ENCODE peak calls at places on chromosomes 6 and 20, in nine cellular contexts. L is neural progenitor cell; I is DND-41; T is CD8-positive, alpha-beta T cell; H is tibial nerve; W is ovary; S is heart left ventricle; J is K562; X is astrocyte. C is an unnamed sample.

GRCh38 chr6:166258854-166259276 is 49.3 kb downstream of the PRR18 start:
- DNase-seq in S (no peak), L (no peak), H (peak; percentile 36), T (peak; percentile 29), W (no peak), J (peak; percentile 58), X (no peak), I (peak; percentile 60), C (peak; percentile 74)

GRCh38 chr6:12266571-12266970 is 23.6 kb upstream of the EDN1 start:
- DNase-seq in X (peak; percentile 85), I (no peak), W (no peak), S (no peak), L (no peak), H (no peak), J (no peak), T (no peak), C (no peak)

GRCh38 chr6:34583461-34583860 is 27.3 kb upstream of the SPDEF start:
- DNase-seq in J (no peak), W (no peak), H (no peak), I (no peak), L (no peak), T (no peak), X (no peak), S (no peak), C (no peak)

GRCh38 chr6:87731818-87732661 is 30.0 kb upstream of the AKIRIN2 start:
- DNase-seq in L (no peak), S (peak; percentile 76), W (peak; percentile 87), X (peak; percentile 91), H (peak; percentile 97), J (peak; percentile 71), I (peak; percentile 50), T (no peak), C (peak; percentile 92)

GRCh38 chr20:38692436-38693411 is 31.6 kb upstream of the SLC32A1 start:
- DNase-seq in L (peak; percentile 95), X (peak; percentile 36), I (peak; percentile 80), T (no peak), J (peak; percentile 86), S (peak; percentile 20), W (peak; percentile 40), H (peak; percentile 42), C (peak; percentile 31)

GRCh38 chr6:168968228-168968627 is 285.4 kb downstream of the THBS2 start:
- DNase-seq in X (peak; percentile 92), W (peak; percentile 26), I (peak; percentile 53), H (peak; percentile 69), S (no peak), T (no peak), J (peak; percentile 17), L (peak; percentile 7), C (peak; percentile 38)

GRCh38 chr6:161271343-161272019 is 2.4 kb downstream of the AGPAT4 start:
- DNase-seq in I (no peak), X (no peak), T (no peak), H (no peak), S (no peak), J (peak; percentile 40), L (peak; percentile 46), W (no peak), C (no peak)

GRCh38 chr6:13927203-13927602 is 2.5 kb downstream of the RNF182 start:
- DNase-seq in L (no peak), T (no peak), J (peak; percentile 69), W (no peak), X (no peak), S (no peak), I (no peak), H (no peak), C (no peak)

GRCh38 chr6:52420668-52421358 is 671 bp downstream of the EFHC1 start:
- DNase-seq in I (no peak), J (peak; percentile 47), S (no peak), X (peak; percentile 30), T (no peak), W (no peak), H (no peak), L (peak; percentile 50), C (no peak)

GRCh38 chr6:138588805-138589434 is 89.6 kb upstream of the NHSL1 start:
- DNase-seq in I (peak; percentile 65), T (peak; percentile 31), L (peak; percentile 74), S (peak; percentile 60), X (no peak), W (peak; percentile 39), H (peak; percentile 70), J (peak; percentile 82), C (peak; percentile 73)

GRCh38 chr20:45934046-45934586 is 367 bp upstream of the PCIF1 start:
- DNase-seq in H (peak; percentile 44), I (no peak), L (peak; percentile 72), T (no peak), J (peak; percentile 53), X (peak; percentile 24), S (peak; percentile 74), W (peak; percentile 83), C (peak; percentile 57)

GRCh38 chr20:57792386-57793095 is 82.7 kb upstream of the PMEPA1 start:
- DNase-seq in H (no peak), X (peak; percentile 9), W (no peak), S (no peak), T (no peak), L (no peak), J (no peak), I (no peak), C (no peak)

GRCh38 chr20:59664389-59665055 is 60.2 kb downstream of the PHACTR3 start:
- DNase-seq in H (no peak), J (no peak), S (no peak), L (no peak), T (no peak), X (no peak), I (no peak), W (no peak), C (no peak)

GRCh38 chr6:54194067-54194466 is 82.8 kb downstream of the MLIP start:
- DNase-seq in S (no peak), X (peak; percentile 69), I (no peak), J (no peak), L (no peak), H (no peak), W (no peak), T (no peak), C (no peak)
- H3K27ac ChIP-seq in S (peak overlapping the region; percentile 54), X (no peak overlapping the region), I (no peak overlapping the region), J (no peak overlapping the region), L (no peak overlapping the region), H (peak overlapping the region; percentile 74), W (no peak overlapping the region), T (no peak overlapping the region), C (peak overlapping the region; percentile 50)

DNA sequence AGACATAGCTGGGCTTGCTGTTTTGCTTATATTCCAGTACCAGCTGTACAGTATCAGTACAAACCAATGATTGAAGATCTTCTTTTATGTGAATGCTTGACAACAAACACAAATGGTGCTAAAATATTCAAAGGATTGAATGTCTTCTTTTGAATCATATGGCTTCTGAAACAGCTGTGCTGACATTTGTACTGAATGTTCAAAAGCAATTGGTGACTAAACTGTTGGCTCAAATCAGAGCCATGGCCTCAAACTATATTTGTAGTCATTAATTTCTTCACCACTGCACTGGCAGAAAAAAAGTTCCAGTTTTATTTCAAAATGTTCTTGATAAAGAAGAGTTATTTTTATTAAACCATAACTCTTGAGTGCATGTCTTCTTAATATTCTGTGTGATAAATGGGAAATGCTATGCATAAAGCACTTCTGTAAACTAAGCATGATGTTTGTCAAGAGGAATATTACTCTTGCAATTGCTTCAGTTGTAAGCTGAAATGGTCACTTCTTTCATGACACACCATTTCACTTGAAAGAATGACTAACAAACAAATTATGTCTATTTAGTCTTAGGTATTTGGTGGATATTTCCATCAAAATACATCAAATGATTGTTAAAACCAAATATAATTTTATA is 45.9 kb upstream of the CENPW start:
- DNase-seq in S (no peak), H (no peak), J (no peak), L (no peak), W (no peak), T (no peak), X (no peak), I (no peak), C (no peak)
- TF ChIP-seq CTCF in S (no peak), H (no peak), J (no peak), L (no peak), W (no peak), T (no peak), X (no peak), I (no peak), C (no peak)

GRCh38 chr6:149488815-149489214 is 4.0 kb upstream of the ZC3H12D start:
- DNase-seq in X (no peak), J (no peak), W (no peak), H (no peak), L (no peak), I (no peak), S (no peak), T (no peak), C (no peak)
- H3K27ac ChIP-seq in X (no peak overlapping the region), J (no peak overlapping the region), W (no peak overlapping the region), H (no peak overlapping the region), L (no peak overlapping the region), I (no peak overlapping the region), S (no peak overlapping the region), T (no peak overlapping the region), C (no peak overlapping the region)

GRCh38 chr6:167764713-167765479 is 61.8 kb upstream of the AFDN start:
- DNase-seq in J (no peak), S (no peak), T (no peak), H (no peak), X (no peak), L (no peak), I (no peak), W (no peak), C (no peak)

GRCh38 chr6:167768471-167769215 is 58.1 kb upstream of the AFDN start:
- DNase-seq in W (no peak), H (no peak), L (no peak), J (no peak), S (no peak), X (no peak), I (no peak), T (no peak), C (no peak)

GRCh38 chr6:167767715-167768107 is 59.0 kb upstream of the AFDN start:
- DNase-seq in S (no peak), X (no peak), T (no peak), L (no peak), W (no peak), H (no peak), J (no peak), I (no peak), C (no peak)

GRCh38 chr6:167769408-167770190 is 57.1 kb upstream of the AFDN start:
- DNase-seq in W (no peak), S (no peak), T (no peak), X (no peak), I (no peak), H (no peak), L (no peak), J (no peak), C (no peak)

GRCh38 chr6:167766986-167767714 is 59.6 kb upstream of the AFDN start:
- DNase-seq in W (no peak), L (no peak), S (no peak), T (no peak), X (no peak), J (peak; percentile 72), I (no peak), H (no peak), C (no peak)
- TF ChIP-seq CTCF in W (no peak), L (no peak), S (no peak), T (no peak), X (no peak), J (peak; percentile 83), I (no peak), H (no peak), C (no peak)